ENCODE peak calls at places on chromosome 6, in seven cellular contexts. O is breast epithelium, Y is esophagus muscularis mucosa, A is right lobe of liver, T is HCT116, U is suprapubic skin, K is heart left ventricle. M is an unnamed sample.

GRCh38 chr6:33686225-33686742 is 25.2 kb downstream of the UQCC2 start:
- DNase-seq in O (no peak), Y (no peak), A (no peak), T (no peak), U (no peak), K (no peak), M (no peak)

GRCh38 chr6:5379647-5380242 is 118.4 kb downstream of the FARS2 start:
- DNase-seq in O (no peak), Y (no peak), A (no peak), T (peak; percentile 24), U (no peak), K (no peak), M (no peak)

GRCh38 chr6:79038061-79038460 is 40.0 kb downstream of the PHIP start:
- DNase-seq in O (no peak), Y (no peak), A (no peak), T (no peak), U (no peak), K (no peak), M (no peak)

GRCh38 chr6:34661379-34661778 is 35.2 kb downstream of the ILRUN start:
- DNase-seq in O (no peak), Y (no peak), A (no peak), T (no peak), U (no peak), K (no peak), M (no peak)

GRCh38 chr6:113690255-113690956 is 166.7 kb upstream of the MARCKS start:
- DNase-seq in O (peak; percentile 77), Y (peak; percentile 8), A (no peak), T (no peak), U (no peak), K (no peak), M (no peak)

GRCh38 chr6:96151707-96152106 is 135.9 kb downstream of the FUT9 start:
- DNase-seq in O (no peak), Y (no peak), A (no peak), T (no peak), U (no peak), K (no peak), M (no peak)

GRCh38 chr6:152048921-152049320 is 241.4 kb downstream of the ESR1 start:
- DNase-seq in O (no peak), Y (no peak), A (no peak), T (no peak), U (no peak), K (no peak), M (no peak)

GRCh38 chr6:4021862-4022715 is 56.8 kb downstream of the FAM217A start:
- DNase-seq in O (no peak), Y (no peak), A (no peak), T (no peak), U (no peak), K (no peak), M (no peak)

GRCh38 chr6:148793721-148794120 is 46.9 kb downstream of the UST start:
- DNase-seq in O (no peak), Y (no peak), A (no peak), T (no peak), U (no peak), K (no peak), M (no peak)

GRCh38 chr6:6748001-6748400 is 159.5 kb downstream of the LY86 start:
- DNase-seq in O (no peak), Y (no peak), A (no peak), T (no peak), U (no peak), K (no peak), M (no peak)

GRCh38 chr6:148565931-148566663 is 180.7 kb upstream of the UST start:
- DNase-seq in O (peak; percentile 53), Y (no peak), A (no peak), T (peak; percentile 13), U (no peak), K (peak; percentile 67), M (peak; percentile 44)

GRCh38 chr6:155313602-155314091 is 637 bp downstream of the TFB1M start:
- DNase-seq in O (no peak), Y (no peak), A (no peak), T (no peak), U (no peak), K (no peak), M (no peak)

GRCh38 chr6:157194643-157195042 is 128.7 kb downstream of the TMEM242 start:
- DNase-seq in O (no peak), Y (no peak), A (no peak), T (no peak), U (no peak), K (no peak), M (no peak)

GRCh38 chr6:148735996-148736395 is 10.8 kb upstream of the UST start:
- DNase-seq in O (no peak), Y (no peak), A (no peak), T (no peak), U (no peak), K (no peak), M (no peak)

GRCh38 chr6:25684565-25684964 is 32.5 kb downstream of the SCGN start:
- DNase-seq in O (no peak), Y (no peak), A (no peak), T (no peak), U (no peak), K (no peak), M (no peak)

DNA sequence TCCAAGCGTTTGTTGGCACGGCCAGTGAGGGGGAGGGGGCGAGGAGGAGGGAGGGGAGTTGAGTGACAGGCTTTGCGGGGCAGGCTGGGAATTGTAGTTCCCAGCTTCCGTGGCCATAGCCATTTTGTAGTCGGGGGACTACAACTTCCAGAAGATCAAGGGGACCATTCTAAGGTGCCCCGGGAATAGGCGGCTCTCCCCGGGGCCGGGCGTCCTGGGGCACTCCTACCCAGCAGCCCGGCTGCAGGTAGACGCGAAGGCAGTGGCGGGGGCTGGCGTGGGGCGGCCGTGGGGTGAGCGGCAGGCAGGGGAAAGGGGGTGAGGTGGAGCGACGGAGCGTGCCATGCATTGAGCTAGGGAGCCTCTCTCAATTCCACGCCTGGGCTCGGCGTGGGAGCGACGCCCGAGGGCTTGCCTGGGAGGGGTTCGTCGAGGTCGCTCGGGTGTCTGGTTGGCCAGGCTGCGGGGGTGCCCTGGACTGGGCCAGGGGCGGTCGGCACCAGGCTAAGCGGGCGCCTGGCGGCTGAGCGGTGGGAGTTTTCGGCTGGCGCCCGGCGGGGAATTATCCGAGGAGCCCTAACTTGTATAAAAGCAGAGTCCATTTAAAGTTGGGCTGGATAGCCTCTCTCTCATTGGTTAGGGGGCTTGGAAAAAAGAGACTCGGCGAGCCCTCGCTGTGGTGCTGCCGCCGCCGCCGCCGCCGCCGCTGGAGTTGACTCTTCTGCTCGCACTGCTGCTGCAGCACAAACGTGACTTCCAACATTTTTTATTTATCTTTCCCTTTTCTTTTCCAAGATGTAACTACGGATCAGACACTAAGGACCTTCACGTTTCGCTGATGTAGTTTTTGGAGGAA is at the start of gene JARID2:
- DNase-seq in O (peak; percentile 97), Y (peak; percentile 99), A (peak; percentile 99), T (peak; percentile 95), U (peak; percentile 99), K (peak; percentile 99), M (peak; percentile 99)
- TF ChIP-seq CTCF in O (peak; percentile 29), Y (no peak), A (no peak), T (no peak), U (no peak), K (no peak), M (no peak)

DNA sequence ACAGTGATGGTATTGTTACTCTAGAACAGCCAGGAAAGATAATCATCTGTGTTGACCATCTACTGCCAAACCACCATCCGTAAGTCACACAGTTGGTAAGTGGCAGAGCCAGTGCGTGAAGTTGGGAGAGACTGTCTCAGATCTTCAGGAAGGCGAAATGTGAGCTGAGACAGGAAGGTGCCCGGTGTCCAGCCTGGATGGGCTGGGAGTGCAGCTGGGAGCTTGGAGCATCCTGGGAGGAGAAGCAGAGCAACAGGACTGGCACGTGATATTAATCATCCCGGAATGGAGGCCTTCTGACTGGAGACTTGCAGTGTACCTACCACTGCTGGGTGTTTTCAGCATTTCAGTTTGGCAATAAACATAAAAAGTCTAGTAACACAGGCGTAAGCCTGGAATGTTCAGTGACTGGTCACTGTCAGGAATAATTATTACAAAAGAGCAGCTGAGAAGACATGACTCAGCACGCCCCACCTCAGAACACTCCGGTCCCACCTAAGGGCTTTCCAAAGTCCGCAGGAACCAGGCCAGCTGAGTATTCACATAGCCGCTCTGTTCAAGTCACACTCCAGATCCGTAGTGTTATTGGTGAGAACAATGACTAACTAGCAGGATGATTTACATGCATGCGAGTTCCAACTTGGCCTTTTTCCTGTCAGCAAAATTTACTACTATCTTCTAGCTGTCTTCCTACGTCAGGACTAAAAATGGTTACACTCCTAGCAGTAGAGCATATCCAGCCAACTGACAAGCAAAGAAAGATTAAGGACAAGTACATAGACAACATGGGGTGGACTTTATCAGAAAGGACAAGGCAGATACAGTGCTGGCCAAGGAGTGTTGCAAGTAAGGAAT is 45.1 kb upstream of the PNRC1 start:
- DNase-seq in O (peak; percentile 93), Y (peak; percentile 97), A (peak; percentile 81), T (no peak), U (peak; percentile 93), K (peak; percentile 95), M (peak; percentile 72)
- TF ChIP-seq POLR2A in O (peak; percentile 10), Y (peak; percentile 70), A (peak; percentile 82), T (no peak), U (peak; percentile 71), K (no peak), M (no peak)

GRCh38 chr6:41071501-41071922 is 644 bp downstream of the OARD1 start:
- DNase-seq in O (no peak), Y (no peak), A (peak; percentile 86), T (no peak), U (no peak), K (no peak), M (no peak)
- TF ChIP-seq CTCF in O (no peak), Y (peak; percentile 16), A (peak; percentile 15), T (no peak), U (no peak), K (no peak), M (no peak)

GRCh38 chr6:119294984-119295383 is 54.6 kb downstream of the MAN1A1 start:
- DNase-seq in O (no peak), Y (no peak), A (no peak), T (no peak), U (no peak), K (no peak), M (no peak)
- TF ChIP-seq POLR2A in O (no peak), Y (no peak), A (no peak), T (no peak), U (no peak), K (no peak), M (no peak)

DNA sequence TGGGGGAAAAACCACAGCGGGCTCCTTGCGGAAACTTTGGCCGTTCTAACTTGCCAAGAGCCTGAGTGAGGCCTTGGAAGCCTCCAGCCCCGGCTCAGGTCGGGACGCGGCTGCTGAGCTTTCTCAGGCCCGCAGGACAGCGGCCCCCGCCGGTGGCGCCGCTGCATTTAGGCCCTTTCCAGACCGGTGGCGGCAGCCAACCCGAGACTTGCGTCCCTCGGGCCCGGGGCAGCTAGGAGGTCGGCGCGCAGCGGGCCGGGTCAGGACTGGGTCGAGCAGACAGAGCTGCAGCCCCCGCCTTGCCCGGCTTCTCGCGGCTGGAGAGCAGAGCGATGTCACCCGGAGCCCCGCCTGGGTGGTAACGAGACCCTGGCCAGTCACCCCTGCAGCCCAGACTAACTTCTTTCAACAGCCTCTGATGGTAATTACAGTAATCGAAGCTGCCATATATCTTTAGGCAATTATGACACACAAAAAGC is 2.7 kb downstream of the NR2E1 start:
- DNase-seq in O (no peak), Y (no peak), A (peak; percentile 56), T (no peak), U (no peak), K (peak; percentile 42), M (peak; percentile 42)
- TF ChIP-seq CTCF in O (no peak), Y (no peak), A (peak; percentile 31), T (no peak), U (no peak), K (no peak), M (no peak)

M was measured in stomach.